ENCODE peak calls at places on chromosomes 12 and 14, in four cellular contexts. P is ascending aorta, S is brain microvascular endothelial cell, R is fibroblast of lung. Q is an unnamed sample.

GRCh38 chr12:47910486-47910885 is 5.7 kb upstream of the VDR start:
- DNase-seq in P (no peak), S (no peak), R (peak), Q (no peak)

GRCh38 chr14:24289649-24290283 is 9.8 kb downstream of the DHRS1 start:
- DNase-seq in P (no peak), S (no peak), R (no peak), Q (no peak)

GRCh38 chr12:75846102-75846501 is 185.5 kb downstream of the PHLDA1 start:
- DNase-seq in P (no peak), S (no peak), R (no peak), Q (no peak)

GRCh38 chr14:101521306-101521935 is 39.9 kb upstream of the DIO3 start:
- DNase-seq in P (no peak), S (no peak), R (peak), Q (no peak)

GRCh38 chr12:69430942-69431603 is 39.1 kb upstream of the FRS2 start:
- DNase-seq in P (no peak), S (no peak), R (no peak), Q (no peak)

GRCh38 chr14:19902409-19902808 is 18.0 kb upstream of the OR4K5 start:
- DNase-seq in P (no peak), S (no peak), R (no peak), Q (no peak)

GRCh38 chr12:47236109-47236714 is 156.5 kb upstream of the AMIGO2 start:
- DNase-seq in P (no peak), S (peak), R (peak), Q (peak)

GRCh38 chr14:89351364-89351957 is 65.6 kb downstream of the FOXN3 start:
- DNase-seq in P (no peak), S (no peak), R (peak), Q (no peak)

GRCh38 chr12:104643921-104644669 is 187.3 kb downstream of the CHST11 start:
- DNase-seq in P (no peak), S (no peak), R (no peak), Q (no peak)

GRCh38 chr14:105301103-105301914 is 508 bp upstream of the BRF1 start:
- DNase-seq in P (peak), S (peak), R (peak), Q (no peak)

GRCh38 chr12:1553987-1554982 is 40.1 kb downstream of the FBXL14 start:
- DNase-seq in P (no peak), S (no peak), R (no peak), Q (no peak)

GRCh38 chr12:132593938-132594358 is 16.4 kb downstream of the LRCOL1 start:
- DNase-seq in P (peak), S (peak), R (peak), Q (peak)

GRCh38 chr14:22689186-22689585 is 45.0 kb upstream of the OR6J1 start:
- DNase-seq in P (no peak), S (peak), R (peak), Q (peak)

DNA sequence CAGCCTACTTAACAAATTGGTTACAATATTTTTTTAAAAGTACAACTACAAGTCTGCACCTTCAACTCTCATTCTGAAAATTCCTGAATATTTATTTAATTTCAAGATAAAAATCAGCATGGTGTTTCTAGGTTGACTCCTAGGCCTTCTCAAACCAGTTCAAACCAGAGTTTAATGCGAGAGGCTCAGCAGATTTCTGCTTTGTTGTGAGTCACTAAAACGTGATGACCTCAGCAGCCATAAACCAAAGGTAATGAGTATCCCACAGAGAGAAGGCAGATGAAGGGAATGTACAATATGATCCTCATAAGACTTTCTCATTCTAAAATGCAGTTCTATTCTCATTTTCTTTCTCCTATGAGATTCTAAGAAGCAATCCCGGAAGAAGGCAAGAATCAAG is 1.5 kb downstream of the PRDM4 start:
- DNase-seq in P (no peak), S (peak), R (peak), Q (peak)
- H3K4me3 ChIP-seq in P (peak), S (peak), R (peak), Q (peak)

DNA sequence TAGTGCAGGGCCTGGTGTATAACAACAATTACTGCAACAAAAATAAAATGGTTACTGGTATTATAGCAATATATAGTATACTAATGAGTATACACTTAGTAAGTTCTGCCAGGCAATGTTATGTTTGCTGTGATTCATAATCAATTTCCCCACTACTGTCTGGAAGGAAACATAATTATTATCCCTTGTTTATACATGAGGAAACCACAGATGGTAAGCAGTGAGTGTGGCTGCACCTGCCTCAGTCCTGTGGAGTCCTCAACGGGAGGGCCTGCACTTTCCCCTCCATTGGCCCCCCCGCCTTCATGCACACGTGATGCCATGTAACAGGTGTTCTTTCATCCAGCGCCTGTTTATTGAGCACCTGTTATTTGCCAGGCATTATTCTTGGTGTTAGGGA is 59.7 kb upstream of the CHGA start:
- DNase-seq in P (no peak), S (no peak), R (no peak), Q (no peak)
- TF ChIP-seq CTCF in P (no peak), S (no peak), R (no peak), Q (no peak)

DNA sequence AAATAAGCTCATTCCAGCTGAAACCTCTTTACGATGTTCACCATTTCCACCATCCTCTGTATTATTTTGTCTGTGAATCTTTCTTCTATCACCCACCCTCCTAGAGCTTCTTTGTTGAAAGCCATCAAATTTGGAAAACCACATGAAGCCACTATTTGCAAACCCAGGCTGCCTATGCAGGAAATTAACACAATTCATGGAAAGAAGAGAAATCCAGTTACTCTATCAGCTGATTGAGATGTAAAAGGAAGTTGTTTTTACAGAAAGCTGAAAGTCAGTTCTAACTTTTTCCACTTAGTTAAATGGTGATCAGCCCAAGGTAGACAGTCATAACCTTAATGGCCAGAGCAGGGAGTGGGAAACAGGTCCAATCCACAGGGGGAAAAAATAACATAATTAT is 6.6 kb downstream of the RHOJ start:
- DNase-seq in P (no peak), S (no peak), R (no peak), Q (no peak)
- H3K4me3 ChIP-seq in P (no peak), S (no peak), R (no peak), Q (no peak)

GRCh38 chr12:19597304-19598066 is 158.2 kb downstream of the AEBP2 start:
- DNase-seq in P (no peak), S (no peak), R (no peak), Q (no peak)
- TF ChIP-seq CTCF in P (no peak), S (no peak), R (no peak), Q (no peak)

GRCh38 chr12:120367252-120367923 is 1.6 kb downstream of the MSI1 start:
- DNase-seq in P (no peak), S (no peak), R (peak), Q (no peak)
- H3K4me3 ChIP-seq in P (peak), S (no peak), R (no peak), Q (no peak)

GRCh38 chr14:67532998-67533753 is at the start of gene PLEKHH1:
- DNase-seq in P (peak), S (peak), R (peak), Q (no peak)
- TF ChIP-seq CTCF in P (no peak), S (no peak), R (no peak), Q (no peak)